ENCODE peak calls at places on chromosomes 7 and 10, in five cellular contexts. One of them, this sample, is unnamed.

GRCh38 chr7:14394786-14395185 is 405.3 kb upstream of the ETV1 start:
- DNase-seq in left ventricle myocardium inferior: no peak
- DNase-seq in hepatocyte: no peak
- DNase-seq in tibial artery: no peak
- DNase-seq in CD8-positive, alpha-beta T cell: no peak
- DNase-seq in this sample: no peak

GRCh38 chr7:46071601-46072000 is 150.5 kb upstream of the IGFBP3 start:
- DNase-seq in left ventricle myocardium inferior: no peak
- DNase-seq in hepatocyte: no peak
- DNase-seq in tibial artery: no peak
- DNase-seq in CD8-positive, alpha-beta T cell: no peak
- DNase-seq in this sample: no peak

GRCh38 chr7:37385787-37386186 is 62.9 kb downstream of the ELMO1 start:
- DNase-seq in left ventricle myocardium inferior: no peak
- DNase-seq in hepatocyte: no peak
- DNase-seq in tibial artery: peak
- DNase-seq in CD8-positive, alpha-beta T cell: no peak
- DNase-seq in this sample: no peak

GRCh38 chr7:34073676-34074075 is 168.3 kb downstream of the BMPER start:
- DNase-seq in left ventricle myocardium inferior: no peak
- DNase-seq in hepatocyte: no peak
- DNase-seq in tibial artery: no peak
- DNase-seq in CD8-positive, alpha-beta T cell: no peak
- DNase-seq in this sample: no peak

GRCh38 chr10:29386347-29386999 is 97.6 kb downstream of the LYZL1 start:
- DNase-seq in left ventricle myocardium inferior: no peak
- DNase-seq in hepatocyte: peak
- DNase-seq in tibial artery: no peak
- DNase-seq in CD8-positive, alpha-beta T cell: no peak
- DNase-seq in this sample: no peak

GRCh38 chr7:128893251-128894100 is 17.0 kb downstream of the KCP start:
- DNase-seq in left ventricle myocardium inferior: peak
- DNase-seq in hepatocyte: no peak
- DNase-seq in tibial artery: no peak
- DNase-seq in CD8-positive, alpha-beta T cell: no peak
- DNase-seq in this sample: no peak

GRCh38 chr10:59019603-59020002 is 156.8 kb upstream of the PHYHIPL start:
- DNase-seq in left ventricle myocardium inferior: no peak
- DNase-seq in hepatocyte: no peak
- DNase-seq in tibial artery: no peak
- DNase-seq in CD8-positive, alpha-beta T cell: no peak
- DNase-seq in this sample: no peak

GRCh38 chr7:84104841-84105240 is 89.7 kb downstream of the SEMA3A start:
- DNase-seq in left ventricle myocardium inferior: no peak
- DNase-seq in hepatocyte: no peak
- DNase-seq in tibial artery: no peak
- DNase-seq in CD8-positive, alpha-beta T cell: no peak
- DNase-seq in this sample: no peak

GRCh38 chr10:48940958-48941357 is 1.3 kb upstream of the LRRC18 start:
- DNase-seq in left ventricle myocardium inferior: no peak
- DNase-seq in hepatocyte: no peak
- DNase-seq in tibial artery: no peak
- DNase-seq in CD8-positive, alpha-beta T cell: no peak
- DNase-seq in this sample: no peak

GRCh38 chr10:130497056-130498010 is 361.1 kb downstream of the GLRX3 start:
- DNase-seq in left ventricle myocardium inferior: no peak
- DNase-seq in hepatocyte: no peak
- DNase-seq in tibial artery: no peak
- DNase-seq in CD8-positive, alpha-beta T cell: peak
- DNase-seq in this sample: no peak

GRCh38 chr7:85090138-85090537 is 96.7 kb downstream of the SEMA3D start:
- DNase-seq in left ventricle myocardium inferior: peak
- DNase-seq in hepatocyte: no peak
- DNase-seq in tibial artery: no peak
- DNase-seq in CD8-positive, alpha-beta T cell: no peak
- DNase-seq in this sample: no peak

GRCh38 chr10:123772645-123773508 is 106.7 kb downstream of the GPR26 start:
- DNase-seq in left ventricle myocardium inferior: no peak
- DNase-seq in hepatocyte: no peak
- DNase-seq in tibial artery: no peak
- DNase-seq in CD8-positive, alpha-beta T cell: no peak
- DNase-seq in this sample: no peak

GRCh38 chr7:150959739-150960734 is 18.1 kb downstream of the KCNH2 start:
- DNase-seq in left ventricle myocardium inferior: no peak
- DNase-seq in hepatocyte: no peak
- DNase-seq in tibial artery: no peak
- DNase-seq in CD8-positive, alpha-beta T cell: no peak
- DNase-seq in this sample: no peak

GRCh38 chr10:71344916-71345557 is 26.0 kb downstream of the SLC29A3 start:
- DNase-seq in left ventricle myocardium inferior: no peak
- DNase-seq in hepatocyte: no peak
- DNase-seq in tibial artery: no peak
- DNase-seq in CD8-positive, alpha-beta T cell: no peak
- DNase-seq in this sample: no peak

GRCh38 chr10:19347592-19347991 is 299.0 kb downstream of the MALRD1 start:
- DNase-seq in left ventricle myocardium inferior: no peak
- DNase-seq in hepatocyte: peak
- DNase-seq in tibial artery: no peak
- DNase-seq in CD8-positive, alpha-beta T cell: no peak
- DNase-seq in this sample: no peak

GRCh38 chr10:129641982-129642381 is 174.9 kb downstream of the MGMT start:
- DNase-seq in left ventricle myocardium inferior: no peak
- DNase-seq in hepatocyte: no peak
- DNase-seq in tibial artery: no peak
- DNase-seq in CD8-positive, alpha-beta T cell: no peak
- DNase-seq in this sample: no peak

GRCh38 chr10:64096941-64097340 is 575.7 kb downstream of the REEP3 start:
- DNase-seq in left ventricle myocardium inferior: no peak
- DNase-seq in hepatocyte: no peak
- DNase-seq in tibial artery: no peak
- DNase-seq in CD8-positive, alpha-beta T cell: no peak
- DNase-seq in this sample: no peak

GRCh38 chr7:99943641-99944507 is 14.5 kb upstream of the GJC3 start:
- DNase-seq in left ventricle myocardium inferior: no peak
- DNase-seq in hepatocyte: no peak
- DNase-seq in tibial artery: no peak
- DNase-seq in CD8-positive, alpha-beta T cell: no peak
- DNase-seq in this sample: no peak

GRCh38 chr7:151087247-151088018 is 1.2 kb downstream of the AGAP3 start:
- DNase-seq in left ventricle myocardium inferior: peak
- DNase-seq in hepatocyte: peak
- DNase-seq in tibial artery: peak
- DNase-seq in CD8-positive, alpha-beta T cell: no peak
- DNase-seq in this sample: peak

GRCh38 chr10:69757553-69758309 is 44.0 kb upstream of the COL13A1 start:
- DNase-seq in left ventricle myocardium inferior: peak
- DNase-seq in hepatocyte: peak
- DNase-seq in tibial artery: peak
- DNase-seq in CD8-positive, alpha-beta T cell: no peak
- DNase-seq in this sample: no peak

GRCh38 chr7:107025449-107026103 is 18.9 kb upstream of the PRKAR2B start:
- DNase-seq in left ventricle myocardium inferior: no peak
- DNase-seq in hepatocyte: no peak
- DNase-seq in tibial artery: no peak
- DNase-seq in CD8-positive, alpha-beta T cell: no peak
- DNase-seq in this sample: no peak

GRCh38 chr10:92413519-92413918 is 122.6 kb downstream of the MARCHF5 start:
- DNase-seq in left ventricle myocardium inferior: no peak
- DNase-seq in hepatocyte: no peak
- DNase-seq in tibial artery: no peak
- DNase-seq in CD8-positive, alpha-beta T cell: no peak
- DNase-seq in this sample: no peak

GRCh38 chr10:110434477-110435096 is 63.1 kb upstream of the DUSP5 start:
- DNase-seq in left ventricle myocardium inferior: no peak
- DNase-seq in hepatocyte: no peak
- DNase-seq in tibial artery: no peak
- DNase-seq in CD8-positive, alpha-beta T cell: no peak
- DNase-seq in this sample: no peak

GRCh38 chr7:93594250-93594649 is 19.7 kb upstream of the CALCR start:
- DNase-seq in left ventricle myocardium inferior: no peak
- DNase-seq in hepatocyte: no peak
- DNase-seq in tibial artery: no peak
- DNase-seq in CD8-positive, alpha-beta T cell: no peak
- DNase-seq in this sample: no peak
- H3K27ac ChIP-seq in left ventricle myocardium inferior: no peak
- H3K27ac ChIP-seq in hepatocyte: no peak
- H3K27ac ChIP-seq in tibial artery: no peak
- H3K27ac ChIP-seq in CD8-positive, alpha-beta T cell: no peak
- H3K27ac ChIP-seq in this sample: no peak

GRCh38 chr10:95416973-95417372 is 126.2 kb upstream of the PDLIM1 start:
- DNase-seq in left ventricle myocardium inferior: no peak
- DNase-seq in hepatocyte: no peak
- DNase-seq in tibial artery: no peak
- DNase-seq in CD8-positive, alpha-beta T cell: no peak
- DNase-seq in this sample: no peak
- H3K27ac ChIP-seq in left ventricle myocardium inferior: peak
- H3K27ac ChIP-seq in hepatocyte: no peak
- H3K27ac ChIP-seq in tibial artery: peak
- H3K27ac ChIP-seq in CD8-positive, alpha-beta T cell: no peak
- H3K27ac ChIP-seq in this sample: peak

DNA sequence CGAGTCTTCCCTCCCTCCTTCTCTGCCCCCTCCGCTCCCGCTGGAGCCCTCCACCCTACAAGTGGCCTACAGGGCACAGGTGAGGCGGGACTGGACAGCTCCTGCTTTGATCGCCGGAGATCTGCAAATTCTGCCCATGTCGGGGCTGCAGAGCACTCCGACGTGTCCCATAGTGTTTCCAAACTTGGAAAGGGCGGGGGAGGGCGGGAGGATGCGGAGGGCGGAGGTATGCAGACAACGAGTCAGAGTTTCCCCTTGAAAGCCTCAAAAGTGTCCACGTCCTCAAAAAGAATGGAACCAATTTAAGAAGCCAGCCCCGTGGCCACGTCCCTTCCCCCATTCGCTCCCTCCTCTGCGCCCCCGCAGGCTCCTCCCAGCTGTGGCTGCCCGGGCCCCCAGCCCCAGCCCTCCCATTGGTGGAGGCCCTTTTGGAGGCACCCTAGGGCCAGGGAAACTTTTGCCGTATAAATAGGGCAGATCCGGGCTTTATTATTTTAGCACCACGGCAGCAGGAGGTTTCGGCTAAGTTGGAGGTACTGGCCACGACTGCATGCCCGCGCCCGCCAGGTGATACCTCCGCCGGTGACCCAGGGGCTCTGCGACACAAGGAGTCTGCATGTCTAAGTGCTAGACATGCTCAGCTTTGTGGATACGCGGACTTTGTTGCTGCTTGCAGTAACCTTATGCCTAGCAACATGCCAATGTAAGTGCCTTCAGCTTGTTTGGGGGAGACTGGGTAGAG is at the start of gene COL1A2:
- DNase-seq in left ventricle myocardium inferior: peak
- DNase-seq in hepatocyte: peak
- DNase-seq in tibial artery: peak
- DNase-seq in CD8-positive, alpha-beta T cell: no peak
- DNase-seq in this sample: no peak
- H3K27ac ChIP-seq in left ventricle myocardium inferior: peak
- H3K27ac ChIP-seq in hepatocyte: peak
- H3K27ac ChIP-seq in tibial artery: peak
- H3K27ac ChIP-seq in CD8-positive, alpha-beta T cell: no peak
- H3K27ac ChIP-seq in this sample: peak

GRCh38 chr10:80501913-80502521 is 35.7 kb upstream of the SH2D4B start:
- DNase-seq in left ventricle myocardium inferior: no peak
- DNase-seq in hepatocyte: no peak
- DNase-seq in tibial artery: no peak
- DNase-seq in CD8-positive, alpha-beta T cell: no peak
- DNase-seq in this sample: no peak
- H3K27ac ChIP-seq in left ventricle myocardium inferior: peak
- H3K27ac ChIP-seq in hepatocyte: peak
- H3K27ac ChIP-seq in tibial artery: no peak
- H3K27ac ChIP-seq in CD8-positive, alpha-beta T cell: peak
- H3K27ac ChIP-seq in this sample: peak

GRCh38 chr10:45371555-45371954 is 2.5 kb upstream of the ALOX5 start:
- DNase-seq in left ventricle myocardium inferior: no peak
- DNase-seq in hepatocyte: no peak
- DNase-seq in tibial artery: no peak
- DNase-seq in CD8-positive, alpha-beta T cell: no peak
- DNase-seq in this sample: no peak

GRCh38 chr10:45368181-45368580 is 5.8 kb upstream of the ALOX5 start:
- DNase-seq in left ventricle myocardium inferior: no peak
- DNase-seq in hepatocyte: no peak
- DNase-seq in tibial artery: no peak
- DNase-seq in CD8-positive, alpha-beta T cell: no peak
- DNase-seq in this sample: no peak

GRCh38 chr10:45372251-45372951 is 1.6 kb upstream of the ALOX5 start:
- DNase-seq in left ventricle myocardium inferior: no peak
- DNase-seq in hepatocyte: no peak
- DNase-seq in tibial artery: no peak
- DNase-seq in CD8-positive, alpha-beta T cell: no peak
- DNase-seq in this sample: no peak

GRCh38 chr10:45373003-45373782 is 823 bp upstream of the ALOX5 start:
- DNase-seq in left ventricle myocardium inferior: no peak
- DNase-seq in hepatocyte: peak
- DNase-seq in tibial artery: no peak
- DNase-seq in CD8-positive, alpha-beta T cell: no peak
- DNase-seq in this sample: no peak

GRCh38 chr10:45370202-45370955 is 3.6 kb upstream of the ALOX5 start:
- DNase-seq in left ventricle myocardium inferior: no peak
- DNase-seq in hepatocyte: no peak
- DNase-seq in tibial artery: no peak
- DNase-seq in CD8-positive, alpha-beta T cell: no peak
- DNase-seq in this sample: no peak
- H3K27ac ChIP-seq in left ventricle myocardium inferior: no peak
- H3K27ac ChIP-seq in hepatocyte: no peak
- H3K27ac ChIP-seq in tibial artery: no peak
- H3K27ac ChIP-seq in CD8-positive, alpha-beta T cell: no peak
- H3K27ac ChIP-seq in this sample: no peak

GRCh38 chr10:44671321-44671720 is 239.8 kb upstream of the TMEM72 start:
- DNase-seq in left ventricle myocardium inferior: no peak
- DNase-seq in hepatocyte: no peak
- DNase-seq in tibial artery: no peak
- DNase-seq in CD8-positive, alpha-beta T cell: no peak
- DNase-seq in this sample: no peak
- H3K27ac ChIP-seq in left ventricle myocardium inferior: no peak
- H3K27ac ChIP-seq in hepatocyte: no peak
- H3K27ac ChIP-seq in tibial artery: no peak
- H3K27ac ChIP-seq in CD8-positive, alpha-beta T cell: no peak
- H3K27ac ChIP-seq in this sample: no peak